ENCODE peak calls at places on chromosomes 4 and X, in four cellular contexts. One of them, this sample, is unnamed.

GRCh38 chr4:112355662-112356061 is 58.5 kb downstream of the ALPK1 start:
- DNase-seq in DMS79: no peak
- DNase-seq in C1 segment of cervical spinal cord: no peak
- DNase-seq in memory B cell: no peak
- DNase-seq in this sample: no peak

GRCh38 chrX:84187501-84188319 is at the start of gene RPS6KA6:
- DNase-seq in C1 segment of cervical spinal cord: peak; percentile 7
- DNase-seq in memory B cell: peak; percentile 29
- DNase-seq in DMS79: no peak
- DNase-seq in this sample: peak; percentile 1

GRCh38 chrX:63250253-63250868 is 100.8 kb downstream of the SPIN4 start:
- DNase-seq in C1 segment of cervical spinal cord: no peak
- DNase-seq in memory B cell: peak; percentile 18
- DNase-seq in DMS79: no peak
- DNase-seq in this sample: no peak

GRCh38 chrX:70995338-70995737 is 64.4 kb upstream of the SLC7A3 start:
- DNase-seq in memory B cell: no peak
- DNase-seq in C1 segment of cervical spinal cord: no peak
- DNase-seq in DMS79: no peak
- DNase-seq in this sample: no peak

GRCh38 chrX:66015152-66015827 is 24.6 kb downstream of the VSIG4 start:
- DNase-seq in memory B cell: peak; percentile 27
- DNase-seq in C1 segment of cervical spinal cord: no peak
- DNase-seq in DMS79: no peak
- DNase-seq in this sample: no peak

GRCh38 chr4:169272265-169272886 is 1.6 kb upstream of the SH3RF1 start:
- DNase-seq in DMS79: no peak
- DNase-seq in memory B cell: no peak
- DNase-seq in C1 segment of cervical spinal cord: no peak
- DNase-seq in this sample: no peak

GRCh38 chr4:27081675-27082579 is 221.3 kb downstream of the STIM2 start:
- DNase-seq in memory B cell: no peak
- DNase-seq in DMS79: no peak
- DNase-seq in C1 segment of cervical spinal cord: no peak
- DNase-seq in this sample: no peak

GRCh38 chr4:17544205-17544604 is 29.2 kb downstream of the CLRN2 start:
- DNase-seq in C1 segment of cervical spinal cord: peak; percentile 41
- DNase-seq in DMS79: no peak
- DNase-seq in memory B cell: no peak
- DNase-seq in this sample: no peak

This sample was measured in GM12891.